ENCODE peak calls at places on chromosomes 6 and 20, in four cellular contexts. One of them, this sample, is unnamed. For H3K36me3, the result is how much of the 10 kb centered on the place peaks cover.

GRCh38 chr6:110491644-110492317 is 15.4 kb upstream of the SLC22A16 start:
- DNase-seq in neuronal stem cell: no peak
- DNase-seq in H1: no peak
- DNase-seq in trophoblast cell: no peak
- DNase-seq in this sample: no peak

GRCh38 chr6:16623029-16623653 is 138.1 kb downstream of the ATXN1 start:
- DNase-seq in neuronal stem cell: no peak
- DNase-seq in H1: no peak
- DNase-seq in trophoblast cell: no peak
- DNase-seq in this sample: peak

GRCh38 chr6:96657344-96657743 is 94.4 kb downstream of the FHL5 start:
- DNase-seq in neuronal stem cell: no peak
- DNase-seq in H1: no peak
- DNase-seq in trophoblast cell: no peak
- DNase-seq in this sample: no peak

GRCh38 chr6:164010446-164011071 is 596.0 kb downstream of the QKI start:
- DNase-seq in neuronal stem cell: no peak
- DNase-seq in H1: no peak
- DNase-seq in trophoblast cell: no peak
- DNase-seq in this sample: no peak

GRCh38 chr6:16402501-16402900 is 164.1 kb downstream of the GMPR start:
- DNase-seq in neuronal stem cell: no peak
- DNase-seq in H1: no peak
- DNase-seq in trophoblast cell: no peak
- DNase-seq in this sample: peak

GRCh38 chr20:1629321-1629720 is 9.5 kb upstream of the SIRPB1 start:
- DNase-seq in neuronal stem cell: no peak
- DNase-seq in H1: no peak
- DNase-seq in trophoblast cell: no peak
- DNase-seq in this sample: no peak

GRCh38 chr20:49346682-49347081 is 68.8 kb upstream of the ZNFX1 start:
- DNase-seq in neuronal stem cell: no peak
- DNase-seq in H1: no peak
- DNase-seq in trophoblast cell: no peak
- DNase-seq in this sample: peak

GRCh38 chr6:104702126-104702841 is 157.4 kb downstream of the HACE1 start:
- DNase-seq in neuronal stem cell: no peak
- DNase-seq in H1: no peak
- DNase-seq in trophoblast cell: no peak
- DNase-seq in this sample: peak

GRCh38 chr20:37670426-37670825 is 23.4 kb upstream of the CTNNBL1 start:
- DNase-seq in neuronal stem cell: no peak
- DNase-seq in H1: no peak
- DNase-seq in trophoblast cell: no peak
- DNase-seq in this sample: no peak

GRCh38 chr6:141513830-141514229 is 618.9 kb upstream of the GJE1 start:
- DNase-seq in neuronal stem cell: no peak
- DNase-seq in H1: no peak
- DNase-seq in trophoblast cell: no peak
- DNase-seq in this sample: peak

GRCh38 chr6:43107344-43108062 is 31.4 kb downstream of the PTK7 start:
- DNase-seq in neuronal stem cell: no peak
- DNase-seq in H1: no peak
- DNase-seq in trophoblast cell: no peak
- DNase-seq in this sample: no peak

GRCh38 chr20:53971096-53971683 is 99.2 kb downstream of the BCAS1 start:
- DNase-seq in neuronal stem cell: no peak
- DNase-seq in H1: no peak
- DNase-seq in trophoblast cell: no peak
- DNase-seq in this sample: no peak

GRCh38 chr20:45355209-45355608 is 7.0 kb upstream of the SDC4 start:
- DNase-seq in neuronal stem cell: no peak
- DNase-seq in H1: no peak
- DNase-seq in trophoblast cell: peak
- DNase-seq in this sample: peak

GRCh38 chr20:38034108-38034649 is 633 bp downstream of the RPRD1B start:
- DNase-seq in neuronal stem cell: no peak
- DNase-seq in H1: no peak
- DNase-seq in trophoblast cell: no peak
- DNase-seq in this sample: no peak

GRCh38 chr20:1434571-1435336 is 31.9 kb downstream of the NSFL1C start:
- DNase-seq in neuronal stem cell: no peak
- DNase-seq in H1: no peak
- DNase-seq in trophoblast cell: peak
- DNase-seq in this sample: peak

GRCh38 chr6:112560651-112561050 is 213.5 kb downstream of the RFPL4B start:
- DNase-seq in neuronal stem cell: no peak
- DNase-seq in H1: no peak
- DNase-seq in trophoblast cell: no peak
- DNase-seq in this sample: no peak

GRCh38 chr6:40187654-40188053 is 253.4 kb upstream of the MOCS1 start:
- DNase-seq in neuronal stem cell: no peak
- DNase-seq in H1: no peak
- DNase-seq in trophoblast cell: no peak
- DNase-seq in this sample: no peak

GRCh38 chr20:33995053-33995816 is 1.5 kb downstream of the RALY start:
- DNase-seq in neuronal stem cell: no peak
- DNase-seq in H1: no peak
- DNase-seq in trophoblast cell: no peak
- DNase-seq in this sample: peak

GRCh38 chr6:152943260-152943897 is 39.5 kb downstream of the FBXO5 start:
- DNase-seq in neuronal stem cell: no peak
- DNase-seq in H1: no peak
- DNase-seq in trophoblast cell: peak
- DNase-seq in this sample: no peak

GRCh38 chr6:52610745-52611355 is 34.0 kb upstream of the TRAM2 start:
- DNase-seq in neuronal stem cell: no peak
- DNase-seq in H1: no peak
- DNase-seq in trophoblast cell: no peak
- DNase-seq in this sample: peak

GRCh38 chr6:158480989-158481388 is 78.9 kb upstream of the TMEM181 start:
- DNase-seq in neuronal stem cell: no peak
- DNase-seq in H1: no peak
- DNase-seq in trophoblast cell: no peak
- DNase-seq in this sample: no peak

GRCh38 chr6:31576897-31577341 is 1.6 kb downstream of the TNF start:
- DNase-seq in neuronal stem cell: no peak
- DNase-seq in H1: no peak
- DNase-seq in trophoblast cell: no peak
- DNase-seq in this sample: no peak

GRCh38 chr6:43999628-44000027 is 127.6 kb downstream of the MRPL14 start:
- DNase-seq in neuronal stem cell: no peak
- DNase-seq in H1: no peak
- DNase-seq in trophoblast cell: no peak
- DNase-seq in this sample: no peak

GRCh38 chr6:122758927-122759334 is 20.6 kb upstream of the FABP7 start:
- DNase-seq in neuronal stem cell: no peak
- DNase-seq in H1: no peak
- DNase-seq in trophoblast cell: no peak
- DNase-seq in this sample: no peak

GRCh38 chr20:46701986-46702385 is 7.5 kb upstream of the SLC2A10 start:
- DNase-seq in neuronal stem cell: no peak
- DNase-seq in H1: no peak
- DNase-seq in trophoblast cell: no peak
- DNase-seq in this sample: no peak

GRCh38 chr20:4573564-4574355 is 147.9 kb upstream of the PRND start:
- DNase-seq in neuronal stem cell: no peak
- DNase-seq in H1: no peak
- DNase-seq in trophoblast cell: no peak
- DNase-seq in this sample: peak

GRCh38 chr6:157579467-157580031 is 198.6 kb downstream of the ZDHHC14 start:
- DNase-seq in neuronal stem cell: no peak
- DNase-seq in H1: no peak
- DNase-seq in trophoblast cell: no peak
- DNase-seq in this sample: no peak

GRCh38 chr6:46626228-46626909 is 26.2 kb downstream of the CYP39A1 start:
- DNase-seq in neuronal stem cell: peak
- DNase-seq in H1: no peak
- DNase-seq in trophoblast cell: no peak
- DNase-seq in this sample: peak

GRCh38 chr6:28982476-28983266 is 22.4 kb downstream of the ZNF311 start:
- DNase-seq in neuronal stem cell: peak
- DNase-seq in H1: no peak
- DNase-seq in trophoblast cell: peak
- DNase-seq in this sample: peak

GRCh38 chr6:169859978-169860703 is 108.7 kb downstream of the ERMARD start:
- DNase-seq in neuronal stem cell: no peak
- DNase-seq in H1: no peak
- DNase-seq in trophoblast cell: no peak
- DNase-seq in this sample: no peak

GRCh38 chr6:92700411-92700810 is 718.9 kb downstream of the EPHA7 start:
- DNase-seq in neuronal stem cell: no peak
- DNase-seq in H1: no peak
- DNase-seq in trophoblast cell: no peak
- DNase-seq in this sample: no peak

GRCh38 chr20:1184638-1185315 is at the start of gene TMEM74B:
- DNase-seq in neuronal stem cell: no peak
- DNase-seq in H1: no peak
- DNase-seq in trophoblast cell: no peak
- DNase-seq in this sample: peak

GRCh38 chr6:73234732-73235131 is 9.4 kb upstream of the KHDC1L start:
- DNase-seq in neuronal stem cell: no peak
- DNase-seq in H1: no peak
- DNase-seq in trophoblast cell: no peak
- DNase-seq in this sample: peak

GRCh38 chr6:12504325-12504966 is 212.1 kb upstream of the PHACTR1 start:
- DNase-seq in neuronal stem cell: no peak
- DNase-seq in H1: no peak
- DNase-seq in trophoblast cell: peak
- DNase-seq in this sample: no peak

GRCh38 chr6:37173573-37174195 is 3.7 kb downstream of the PIM1 start:
- DNase-seq in neuronal stem cell: no peak
- DNase-seq in H1: no peak
- DNase-seq in trophoblast cell: no peak
- DNase-seq in this sample: no peak

GRCh38 chr6:111957623-111958315 is 84.5 kb upstream of the FYN start:
- DNase-seq in neuronal stem cell: no peak
- DNase-seq in H1: peak
- DNase-seq in trophoblast cell: no peak
- DNase-seq in this sample: no peak

GRCh38 chr6:21816231-21816630 is 222.7 kb downstream of the SOX4 start:
- DNase-seq in neuronal stem cell: no peak
- DNase-seq in H1: no peak
- DNase-seq in trophoblast cell: no peak
- DNase-seq in this sample: no peak

GRCh38 chr20:5980720-5981119 is 30.3 kb downstream of the MCM8 start:
- DNase-seq in neuronal stem cell: no peak
- DNase-seq in H1: no peak
- DNase-seq in trophoblast cell: no peak
- DNase-seq in this sample: no peak
- H3K36me3 ChIP-seq in neuronal stem cell: half or more
- H3K36me3 ChIP-seq in H1: under half
- H3K36me3 ChIP-seq in trophoblast cell: under half
- H3K36me3 ChIP-seq in this sample: under half

GRCh38 chr6:2840794-2841061 is 935 bp downstream of the SERPINB1 start:
- DNase-seq in neuronal stem cell: no peak
- DNase-seq in H1: no peak
- DNase-seq in trophoblast cell: no peak
- DNase-seq in this sample: no peak

GRCh38 chr6:2842139-2842552 is 483 bp upstream of the SERPINB1 start:
- DNase-seq in neuronal stem cell: no peak
- DNase-seq in H1: no peak
- DNase-seq in trophoblast cell: no peak
- DNase-seq in this sample: no peak

GRCh38 chr6:2839195-2839981 is 2.3 kb downstream of the SERPINB1 start:
- DNase-seq in neuronal stem cell: no peak
- DNase-seq in H1: no peak
- DNase-seq in trophoblast cell: no peak
- DNase-seq in this sample: peak

GRCh38 chr6:2841264-2842138 is at the start of gene SERPINB1:
- DNase-seq in neuronal stem cell: peak
- DNase-seq in H1: peak
- DNase-seq in trophoblast cell: peak
- DNase-seq in this sample: peak

DNA sequence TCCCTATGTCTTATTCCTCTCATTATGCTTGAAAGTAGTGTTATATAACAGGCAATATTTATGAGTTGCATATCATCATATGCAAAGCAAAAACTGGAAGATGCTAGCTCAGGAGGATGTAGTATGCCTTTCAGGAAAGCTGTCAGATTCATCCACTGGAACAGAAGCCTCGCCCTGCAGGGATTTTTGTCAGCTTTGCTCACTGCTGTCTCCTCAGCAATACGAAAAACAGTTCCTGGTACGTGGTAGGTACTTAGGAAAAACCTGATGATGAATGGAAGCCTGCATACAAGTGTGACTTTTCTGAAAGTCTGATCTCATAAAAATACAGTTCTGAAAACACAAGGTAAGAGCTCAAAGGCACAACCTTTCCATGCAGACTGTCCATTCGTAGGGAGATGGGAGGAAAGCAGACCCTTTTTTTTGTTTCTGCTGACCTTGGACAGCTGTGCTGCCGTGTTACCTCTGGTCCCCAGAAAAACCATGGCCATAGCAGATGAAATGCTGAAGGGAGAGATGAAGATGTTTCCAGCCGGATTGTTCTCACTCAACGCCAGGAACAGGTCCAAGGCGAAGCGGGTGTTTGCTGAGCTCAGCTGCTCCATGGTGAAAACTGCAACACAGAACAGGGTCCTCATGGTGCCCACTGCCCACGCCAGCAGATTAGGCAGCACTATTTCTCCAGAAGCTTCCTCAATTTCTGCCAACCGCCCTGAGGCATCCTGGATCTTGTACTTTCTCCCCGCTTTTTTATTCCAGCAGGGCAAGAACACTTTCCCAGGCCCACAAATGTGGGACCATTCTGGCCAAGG is 1.5 kb downstream of the SERPINB1 start:
- DNase-seq in neuronal stem cell: no peak
- DNase-seq in H1: no peak
- DNase-seq in trophoblast cell: no peak
- DNase-seq in this sample: no peak
- H2BK12ac ChIP-seq in neuronal stem cell: no peak
- H2BK12ac ChIP-seq in H1: peak
- H2BK12ac ChIP-seq in trophoblast cell: peak
- H2BK12ac ChIP-seq in this sample: peak

GRCh38 chr6:7213416-7213815 is 99.6 kb downstream of the SSR1 start:
- DNase-seq in neuronal stem cell: no peak
- DNase-seq in H1: no peak
- DNase-seq in trophoblast cell: no peak
- DNase-seq in this sample: no peak

GRCh38 chr6:7216941-7217621 is 95.9 kb downstream of the SSR1 start:
- DNase-seq in neuronal stem cell: peak
- DNase-seq in H1: no peak
- DNase-seq in trophoblast cell: peak
- DNase-seq in this sample: no peak

GRCh38 chr6:7215798-7216231 is 97.2 kb downstream of the SSR1 start:
- DNase-seq in neuronal stem cell: no peak
- DNase-seq in H1: no peak
- DNase-seq in trophoblast cell: no peak
- DNase-seq in this sample: no peak

GRCh38 chr6:7214400-7214940 is 98.5 kb downstream of the SSR1 start:
- DNase-seq in neuronal stem cell: no peak
- DNase-seq in H1: no peak
- DNase-seq in trophoblast cell: no peak
- DNase-seq in this sample: no peak

GRCh38 chr6:7215140-7215539 is 97.9 kb downstream of the SSR1 start:
- DNase-seq in neuronal stem cell: no peak
- DNase-seq in H1: no peak
- DNase-seq in trophoblast cell: no peak
- DNase-seq in this sample: peak
- H3K36me3 ChIP-seq in neuronal stem cell: half or more
- H3K36me3 ChIP-seq in H1: under half
- H3K36me3 ChIP-seq in trophoblast cell: half or more
- H3K36me3 ChIP-seq in this sample: under half

GRCh38 chr20:56807118-56807517 is 178.0 kb downstream of the TFAP2C start:
- DNase-seq in neuronal stem cell: no peak
- DNase-seq in H1: no peak
- DNase-seq in trophoblast cell: no peak
- DNase-seq in this sample: no peak
- H2BK12ac ChIP-seq in neuronal stem cell: no peak
- H2BK12ac ChIP-seq in H1: no peak
- H2BK12ac ChIP-seq in trophoblast cell: no peak
- H2BK12ac ChIP-seq in this sample: no peak

This sample was measured in mesenchymal stem cell.